ENCODE peak calls at places on chromosome 4, in five cellular contexts. F is HepG2, H is A549, V is upper lobe of left lung, U is K562. S is an unnamed sample.

GRCh38 chr4:41177016-41177415 is 37.3 kb downstream of the APBB2 start:
- ATAC-seq in F (peak; percentile 94), H (peak; percentile 64), V (no peak), U (no peak), S (peak; percentile 42)

GRCh38 chr4:127410201-127410600 is 222.6 kb upstream of the INTU start:
- ATAC-seq in F (no peak), H (no peak), V (no peak), U (no peak), S (peak; percentile 77)

GRCh38 chr4:2126309-2127043 is 67.3 kb downstream of the NAT8L start:
- ATAC-seq in F (peak; percentile 61), H (no peak), V (no peak), U (no peak), S (no peak)

GRCh38 chr4:173185832-173186545 is 17.4 kb downstream of the GALNT7 start:
- ATAC-seq in F (no peak), H (peak; percentile 27), V (no peak), U (peak; percentile 58), S (no peak)

GRCh38 chr4:5524900-5525299 is 183.5 kb downstream of the EVC2 start:
- ATAC-seq in F (no peak), H (no peak), V (no peak), U (no peak), S (no peak)

GRCh38 chr4:5887361-5888221 is 5.3 kb downstream of the CRMP1 start:
- ATAC-seq in F (no peak), H (no peak), V (peak; percentile 5), U (no peak), S (peak; percentile 30)

GRCh38 chr4:88341227-88342192 is 37.1 kb upstream of the HERC6 start:
- ATAC-seq in F (peak; percentile 32), H (peak; percentile 92), V (peak; percentile 62), U (no peak), S (peak; percentile 93)

GRCh38 chr4:88335092-88335665 is 43.5 kb upstream of the HERC6 start:
- ATAC-seq in F (peak; percentile 94), H (no peak), V (no peak), U (no peak), S (no peak)

GRCh38 chr4:82201805-82202636 is 171.8 kb downstream of the HNRNPD start:
- ATAC-seq in F (peak; percentile 90), H (peak; percentile 39), V (no peak), U (peak; percentile 90), S (no peak)

GRCh38 chr4:122500852-122501501 is 44.5 kb upstream of the IL2 start:
- ATAC-seq in F (no peak), H (no peak), V (peak; percentile 46), U (peak; percentile 94), S (no peak)

GRCh38 chr4:54497947-54498346 is 159.8 kb upstream of the KIT start:
- ATAC-seq in F (no peak), H (no peak), V (no peak), U (no peak), S (no peak)

GRCh38 chr4:54495641-54496040 is 162.1 kb upstream of the KIT start:
- ATAC-seq in F (no peak), H (no peak), V (no peak), U (no peak), S (no peak)

GRCh38 chr4:54496412-54496811 is 161.3 kb upstream of the KIT start:
- ATAC-seq in F (no peak), H (no peak), V (peak; percentile 13), U (no peak), S (no peak)

GRCh38 chr4:54498661-54499111 is 159.1 kb upstream of the KIT start:
- ATAC-seq in F (no peak), H (no peak), V (no peak), U (peak; percentile 22), S (no peak)

DNA sequence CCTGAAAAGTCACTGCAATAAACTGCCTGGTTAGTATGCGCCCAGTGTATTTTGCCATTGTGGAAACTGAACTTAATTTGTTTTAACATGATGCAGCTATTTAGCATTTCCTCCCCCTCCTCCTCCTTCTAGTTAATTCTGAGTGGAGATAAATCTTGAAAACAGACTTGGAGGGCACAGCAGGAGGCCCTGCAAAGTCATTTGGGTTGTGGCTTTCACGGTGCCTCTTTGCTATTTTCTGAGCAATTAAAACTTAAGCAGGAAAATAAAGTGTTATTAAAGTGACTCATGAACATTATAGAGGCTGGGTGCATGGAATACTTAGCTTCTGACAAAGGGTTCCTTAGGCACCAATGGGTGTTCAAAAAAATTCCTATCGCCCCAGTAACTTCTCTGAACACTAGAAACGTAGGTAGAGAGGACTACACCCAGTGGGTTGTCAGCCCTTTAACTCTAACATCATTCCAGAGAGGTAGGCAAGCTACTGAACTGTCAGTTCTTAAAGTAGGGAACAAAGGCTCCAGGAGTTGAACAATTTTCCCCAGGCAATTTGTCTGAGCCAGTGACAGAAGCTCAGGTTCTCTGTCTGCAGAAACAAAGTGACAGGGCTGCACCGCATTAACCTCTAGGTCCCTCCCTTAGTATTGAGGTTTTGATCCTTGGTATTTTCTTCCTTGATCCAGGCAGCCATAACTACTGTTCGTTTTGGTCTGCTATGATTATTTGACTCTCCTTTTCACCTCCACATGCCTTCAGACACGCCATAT is 158.3 kb upstream of the KIT start:
- ATAC-seq in F (no peak), H (no peak), V (no peak), U (peak; percentile 89), S (no peak)
- TF ChIP-seq EP300 in F (no peak), H (no peak), V (no peak), U (peak; percentile 65), S (no peak)

GRCh38 chr4:61500883-61501282 is 300.8 kb downstream of the ADGRL3 start:
- ATAC-seq in F (no peak), H (no peak), V (no peak), U (no peak), S (no peak)
- TF ChIP-seq CTCF in F (no peak), H (no peak), V (no peak), U (no peak), S (no peak)

DNA sequence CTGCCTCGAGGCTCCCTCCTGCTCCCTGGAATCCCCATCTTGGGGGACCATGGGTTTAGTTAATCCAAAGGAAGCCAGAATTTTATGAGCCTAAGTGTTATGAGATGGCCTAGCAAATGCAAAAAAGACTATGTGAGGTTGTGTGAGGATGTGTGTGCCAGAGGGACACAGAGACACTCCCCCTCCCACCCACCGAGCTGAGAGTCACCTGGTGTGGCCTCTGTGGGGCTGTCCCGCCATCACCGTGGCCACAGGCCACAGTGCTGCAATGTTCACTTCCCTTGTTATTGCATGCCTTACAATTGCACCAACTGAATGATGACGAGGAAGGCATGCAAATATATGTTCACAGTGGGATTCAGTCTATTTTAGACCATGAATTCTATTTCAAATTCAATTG is 593 bp upstream of the FGFBP2 start:
- ATAC-seq in F (peak; percentile 21), H (no peak), V (peak; percentile 44), U (no peak), S (no peak)
- TF ChIP-seq EP300 in F (no peak), H (no peak), V (no peak), U (no peak), S (no peak)

GRCh38 chr4:142940614-142941013 is 94.5 kb upstream of the INPP4B start:
- ATAC-seq in F (no peak), H (no peak), V (no peak), U (no peak), S (no peak)

DNA sequence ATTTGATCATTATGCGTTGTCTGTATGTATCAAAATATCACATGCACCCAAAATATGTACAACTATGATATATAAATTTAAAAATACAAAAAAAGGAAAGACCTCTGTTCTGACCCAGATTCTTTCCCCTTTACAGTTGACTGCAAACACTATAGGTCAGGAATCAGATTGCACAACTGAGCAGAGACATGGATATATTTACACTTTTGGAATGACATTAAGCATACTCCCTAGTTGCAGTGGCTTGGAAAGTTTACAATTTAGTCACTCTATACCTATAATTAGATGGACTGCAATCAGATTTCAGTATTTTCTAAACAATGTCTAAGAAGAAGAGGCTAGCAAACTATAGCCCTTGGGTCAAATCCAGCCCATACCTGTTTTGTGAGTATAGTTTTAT is 98.5 kb upstream of the INPP4B start:
- ATAC-seq in F (no peak), H (no peak), V (no peak), U (no peak), S (no peak)
- TF ChIP-seq CTCF in F (no peak), H (no peak), V (no peak), U (no peak), S (no peak)

GRCh38 chr4:8101213-8101781 is 57.3 kb downstream of the ABLIM2 start:
- ATAC-seq in F (no peak), H (peak; percentile 61), V (peak; percentile 55), U (no peak), S (peak; percentile 66)
- TF ChIP-seq EP300 in F (no peak), H (no peak), V (peak; percentile 85), U (no peak), S (no peak)

DNA sequence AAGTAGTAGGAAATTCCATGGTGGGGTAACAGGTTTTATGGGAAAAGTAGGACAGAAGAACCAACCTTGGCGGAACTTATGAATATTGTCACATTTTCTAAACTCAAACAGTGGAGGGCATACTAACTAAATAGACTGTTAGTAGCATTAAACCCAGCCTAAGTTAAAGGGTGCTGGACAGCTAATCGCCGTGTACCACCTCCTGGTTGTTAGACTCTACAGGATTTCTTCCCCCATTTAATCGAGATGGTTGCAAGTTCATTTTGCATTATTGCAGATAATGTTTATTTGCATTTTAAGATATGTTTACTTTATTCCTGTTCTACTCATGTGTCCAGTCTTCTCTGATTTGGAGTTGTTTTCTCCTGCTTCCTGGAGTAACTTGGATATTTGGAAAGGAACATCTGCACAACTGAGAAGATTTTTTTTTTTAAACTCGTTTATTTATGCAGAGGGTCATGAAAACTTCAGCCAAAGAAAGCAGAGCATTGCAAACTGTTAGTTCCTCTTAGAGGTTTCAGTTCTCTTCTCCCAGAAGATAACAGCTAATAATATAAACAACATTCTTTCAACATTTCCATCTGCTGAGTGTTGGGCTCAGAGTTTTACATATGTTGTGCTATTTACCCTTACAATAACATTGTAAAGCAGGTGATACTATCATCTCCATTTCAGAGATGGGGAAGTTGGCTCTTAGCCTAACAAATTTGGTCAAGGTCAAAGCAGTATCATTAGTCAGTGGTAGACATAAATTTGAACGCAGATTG is 51.5 kb upstream of the TBC1D9 start:
- ATAC-seq in F (no peak), H (no peak), V (no peak), U (no peak), S (no peak)
- TF ChIP-seq CTCF in F (no peak), H (no peak), V (no peak), U (no peak), S (no peak)

DNA sequence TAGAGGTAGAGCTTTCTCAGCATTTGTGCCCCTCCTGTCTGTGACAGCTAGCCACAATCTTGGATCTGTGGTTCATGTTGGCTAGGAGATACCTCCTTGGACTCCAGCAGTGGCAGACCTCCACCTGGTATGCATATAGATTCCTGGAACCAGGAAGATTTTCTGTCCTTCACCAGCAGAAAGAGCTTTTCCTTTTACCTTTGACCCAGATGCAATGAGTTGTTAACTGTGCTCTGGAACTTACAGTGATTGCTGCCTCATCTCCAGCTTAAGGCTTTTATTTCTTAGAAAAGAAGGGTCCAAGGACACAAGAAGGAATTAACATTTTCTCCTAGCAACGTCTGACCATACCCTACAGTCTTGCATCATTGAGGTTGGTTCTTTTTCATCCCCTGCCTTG is 217.1 kb upstream of the ARHGAP24 start:
- ATAC-seq in F (no peak), H (no peak), V (no peak), U (no peak), S (no peak)
- TF ChIP-seq EP300 in F (no peak), H (no peak), V (no peak), U (no peak), S (no peak)

GRCh38 chr4:39855909-39856512 is 121.7 kb downstream of the PDS5A start:
- ATAC-seq in F (no peak), H (no peak), V (no peak), U (no peak), S (no peak)

GRCh38 chr4:39865280-39865679 is 112.4 kb downstream of the PDS5A start:
- ATAC-seq in F (no peak), H (no peak), V (no peak), U (no peak), S (no peak)

GRCh38 chr4:39860804-39861203 is 116.9 kb downstream of the PDS5A start:
- ATAC-seq in F (no peak), H (no peak), V (no peak), U (no peak), S (no peak)
- TF ChIP-seq CTCF in F (no peak), H (no peak), V (no peak), U (no peak), S (no peak)